ENCODE peak calls at places on chromosomes 16 and 17, in seven cellular contexts. L is fibroblast of lung; U is H9; E is aorta; V is CD4-positive, alpha-beta T cell; X is heart right ventricle; N is GM23248. W is an unnamed sample. For H3K27me3, the result is how much of the 10 kb centered on the place peaks cover.

GRCh38 chr17:13182854-13183253 is 165.0 kb upstream of the ELAC2 start:
- DNase-seq in V (no peak), L (no peak), U (peak), N (no peak), X (no peak), E (no peak), W (no peak)

GRCh38 chr17:43814026-43814425 is 18.9 kb downstream of the MPP3 start:
- DNase-seq in N (no peak), E (no peak), X (no peak), U (peak), V (no peak), L (no peak), W (no peak)

GRCh38 chr17:70107441-70107840 is 32.4 kb downstream of the KCNJ16 start:
- DNase-seq in E (no peak), N (peak), L (no peak), X (no peak), U (no peak), V (no peak), W (no peak)

GRCh38 chr17:42288078-42288984 is at the start of gene STAT5A:
- DNase-seq in E (peak), X (peak), L (peak), N (peak), U (peak), V (peak), W (peak)

GRCh38 chr16:20901068-20901440 is 483 bp downstream of the LYRM1 start:
- DNase-seq in U (no peak), N (no peak), V (no peak), E (no peak), L (no peak), X (no peak), W (no peak)

GRCh38 chr16:11232302-11232851 is 23.6 kb downstream of the SOCS1 start:
- DNase-seq in U (no peak), E (no peak), L (no peak), V (no peak), N (no peak), X (no peak), W (no peak)

GRCh38 chr17:36697907-36698526 is 96.6 kb downstream of the MRM1 start:
- DNase-seq in L (no peak), X (no peak), E (no peak), U (no peak), N (no peak), V (no peak), W (no peak)

GRCh38 chr16:84712801-84713775 is 13.3 kb downstream of the USP10 start:
- DNase-seq in N (no peak), X (no peak), L (no peak), E (no peak), V (no peak), U (no peak), W (no peak)

GRCh38 chr16:50548659-50549560 is 714 bp downstream of the NKD1 start:
- DNase-seq in L (no peak), E (no peak), V (no peak), X (no peak), U (no peak), N (peak), W (no peak)

GRCh38 chr16:19348578-19349315 is 63.2 kb downstream of the CLEC19A start:
- DNase-seq in V (no peak), E (no peak), L (no peak), X (no peak), U (peak), N (peak), W (no peak)

GRCh38 chr17:1002771-1003555 is 6.0 kb downstream of the TIMM22 start:
- DNase-seq in X (no peak), L (peak), U (no peak), V (no peak), N (peak), E (no peak), W (no peak)

GRCh38 chr16:28166394-28167208 is 45.2 kb downstream of the XPO6 start:
- DNase-seq in V (no peak), N (peak), X (no peak), E (no peak), L (no peak), U (no peak), W (no peak)

GRCh38 chr16:12027091-12027490 is 50.6 kb downstream of the SNX29 start:
- DNase-seq in X (no peak), N (no peak), U (peak), V (no peak), E (no peak), L (no peak), W (no peak)

GRCh38 chr16:85395207-85395912 is 217.8 kb upstream of the GSE1 start:
- DNase-seq in X (peak), V (no peak), U (no peak), L (peak), N (peak), E (peak), W (peak)

GRCh38 chr17:17824119-17824779 is 12.5 kb downstream of the SREBF1 start:
- DNase-seq in X (no peak), E (no peak), U (no peak), V (no peak), L (no peak), N (no peak), W (no peak)

GRCh38 chr16:81737885-81738536 is 41.1 kb upstream of the PLCG2 start:
- DNase-seq in N (peak), U (peak), E (peak), X (peak), L (peak), V (peak), W (peak)

GRCh38 chr17:71505200-71505599 is 615.6 kb upstream of the SOX9 start:
- DNase-seq in E (no peak), L (no peak), U (no peak), N (peak), X (no peak), V (no peak), W (no peak)

GRCh38 chr16:81384006-81384405 is 60.6 kb upstream of the CMIP start:
- DNase-seq in L (no peak), N (no peak), E (no peak), X (no peak), U (no peak), V (no peak), W (no peak)

GRCh38 chr17:82863941-82864720 is 24.3 kb upstream of the ZNF750 start:
- DNase-seq in U (no peak), N (peak), X (no peak), V (peak), L (peak), E (no peak), W (no peak)

GRCh38 chr17:57511475-57512123 is 233.5 kb downstream of the CCDC182 start:
- DNase-seq in L (no peak), X (no peak), E (no peak), U (no peak), V (no peak), N (no peak), W (no peak)

GRCh38 chr16:68360547-68360946 is 49.7 kb downstream of the PRMT7 start:
- DNase-seq in U (no peak), L (no peak), N (no peak), X (no peak), V (no peak), E (no peak), W (no peak)

GRCh38 chr17:3796110-3796821 is 4.7 kb downstream of the ITGAE start:
- DNase-seq in N (no peak), X (no peak), E (no peak), U (no peak), V (peak), L (no peak), W (no peak)

GRCh38 chr16:89855301-89855945 is 18.0 kb upstream of the TCF25 start:
- DNase-seq in V (no peak), L (no peak), X (no peak), U (no peak), N (no peak), E (no peak), W (no peak)

GRCh38 chr16:11233727-11234376 is 22.2 kb downstream of the SOCS1 start:
- DNase-seq in X (no peak), E (no peak), L (no peak), U (peak), N (no peak), V (peak), W (no peak)

GRCh38 chr16:69930117-69930776 is 20.9 kb upstream of the CLEC18A start:
- DNase-seq in N (peak), L (peak), U (peak), V (peak), X (peak), E (peak), W (peak)

GRCh38 chr17:79979201-79979840 is 56.4 kb downstream of the TBC1D16 start:
- DNase-seq in L (no peak), U (peak), N (no peak), X (no peak), V (no peak), E (peak), W (no peak)

GRCh38 chr17:80704894-80705293 is 160.3 kb downstream of the RPTOR start:
- DNase-seq in L (no peak), V (no peak), U (no peak), X (no peak), N (no peak), E (no peak), W (no peak)

GRCh38 chr17:45428050-45428953 is 4.4 kb downstream of the ARHGAP27 start:
- DNase-seq in L (peak), U (peak), E (peak), V (peak), X (peak), N (peak), W (peak)

GRCh38 chr17:39568710-39569109 is 39.0 kb downstream of the NEUROD2 start:
- DNase-seq in E (no peak), L (no peak), U (no peak), N (no peak), X (no peak), V (no peak), W (no peak)

GRCh38 chr16:21057875-21058274 is 92.8 kb downstream of the DNAH3 start:
- DNase-seq in E (no peak), U (no peak), V (no peak), X (no peak), L (no peak), N (no peak), W (no peak)

GRCh38 chr17:80219013-80219776 is 938 bp downstream of the SGSH start:
- DNase-seq in N (peak), U (peak), V (peak), X (peak), L (peak), E (peak), W (peak)

GRCh38 chr17:75535119-75535537 is 9.6 kb downstream of the LLGL2 start:
- DNase-seq in N (no peak), E (no peak), U (no peak), V (peak), X (no peak), L (no peak), W (no peak)

GRCh38 chr17:57135026-57135747 is 50.1 kb downstream of the AKAP1 start:
- DNase-seq in N (no peak), E (no peak), U (no peak), L (no peak), X (no peak), V (no peak), W (no peak)

GRCh38 chr16:35173295-35173694 is 1713.9 kb downstream of the TP53TG3F start:
- DNase-seq in L (no peak), N (no peak), E (no peak), U (no peak), X (no peak), V (no peak), W (no peak)

GRCh38 chr17:41740506-41740905 is 6.1 kb upstream of the HAP1 start:
- DNase-seq in U (no peak), L (no peak), V (no peak), X (no peak), N (no peak), E (no peak), W (no peak)

GRCh38 chr17:73156887-73157870 is 7.6 kb upstream of the SSTR2 start:
- DNase-seq in E (no peak), V (no peak), U (no peak), N (no peak), X (no peak), L (no peak), W (no peak)

GRCh38 chr17:20203761-20204263 is 194.7 kb downstream of the SPECC1 start:
- DNase-seq in U (no peak), E (no peak), V (no peak), L (no peak), N (peak), X (no peak), W (no peak)

GRCh38 chr17:16091773-16092172 is 92.1 kb downstream of the TTC19 start:
- DNase-seq in X (no peak), N (no peak), V (no peak), U (no peak), L (no peak), E (no peak), W (no peak)

GRCh38 chr16:86893513-86893912 is 315.2 kb downstream of the FOXL1 start:
- DNase-seq in N (no peak), E (peak), U (no peak), X (no peak), L (no peak), V (no peak), W (no peak)
- H3K27me3 ChIP-seq in N (half or more), E (under half), U (under half), X (under half), L (under half), V (under half), W (under half)

GRCh38 chr17:55672585-55673501 is 49.8 kb downstream of the TMEM100 start:
- DNase-seq in U (no peak), E (no peak), L (peak), V (no peak), X (no peak), N (peak), W (no peak)

GRCh38 chr17:55666810-55667209 is 55.9 kb downstream of the TMEM100 start:
- DNase-seq in N (no peak), L (no peak), U (no peak), V (no peak), E (no peak), X (no peak), W (no peak)

GRCh38 chr17:55663395-55663794 is 59.3 kb downstream of the TMEM100 start:
- DNase-seq in V (no peak), N (no peak), U (no peak), X (no peak), L (no peak), E (no peak), W (no peak)

GRCh38 chr17:55664287-55664686 is 58.4 kb downstream of the TMEM100 start:
- DNase-seq in L (no peak), V (no peak), X (no peak), E (no peak), N (no peak), U (no peak), W (no peak)

GRCh38 chr17:55668581-55668980 is 54.1 kb downstream of the TMEM100 start:
- DNase-seq in X (no peak), V (no peak), U (no peak), N (no peak), E (no peak), L (no peak), W (no peak)
- H3K27ac ChIP-seq in X (no peak), V (no peak), U (no peak), N (no peak), E (no peak), L (no peak), W (no peak)

GRCh38 chr16:1152651-1153259 is at the start of gene CACNA1H:
- DNase-seq in U (peak), L (no peak), X (peak), V (peak), E (no peak), N (peak), W (peak)
- H3K27me3 ChIP-seq in U (under half), L (under half), X (half or more), V (under half), E (under half), N (under half), W (half or more)

DNA sequence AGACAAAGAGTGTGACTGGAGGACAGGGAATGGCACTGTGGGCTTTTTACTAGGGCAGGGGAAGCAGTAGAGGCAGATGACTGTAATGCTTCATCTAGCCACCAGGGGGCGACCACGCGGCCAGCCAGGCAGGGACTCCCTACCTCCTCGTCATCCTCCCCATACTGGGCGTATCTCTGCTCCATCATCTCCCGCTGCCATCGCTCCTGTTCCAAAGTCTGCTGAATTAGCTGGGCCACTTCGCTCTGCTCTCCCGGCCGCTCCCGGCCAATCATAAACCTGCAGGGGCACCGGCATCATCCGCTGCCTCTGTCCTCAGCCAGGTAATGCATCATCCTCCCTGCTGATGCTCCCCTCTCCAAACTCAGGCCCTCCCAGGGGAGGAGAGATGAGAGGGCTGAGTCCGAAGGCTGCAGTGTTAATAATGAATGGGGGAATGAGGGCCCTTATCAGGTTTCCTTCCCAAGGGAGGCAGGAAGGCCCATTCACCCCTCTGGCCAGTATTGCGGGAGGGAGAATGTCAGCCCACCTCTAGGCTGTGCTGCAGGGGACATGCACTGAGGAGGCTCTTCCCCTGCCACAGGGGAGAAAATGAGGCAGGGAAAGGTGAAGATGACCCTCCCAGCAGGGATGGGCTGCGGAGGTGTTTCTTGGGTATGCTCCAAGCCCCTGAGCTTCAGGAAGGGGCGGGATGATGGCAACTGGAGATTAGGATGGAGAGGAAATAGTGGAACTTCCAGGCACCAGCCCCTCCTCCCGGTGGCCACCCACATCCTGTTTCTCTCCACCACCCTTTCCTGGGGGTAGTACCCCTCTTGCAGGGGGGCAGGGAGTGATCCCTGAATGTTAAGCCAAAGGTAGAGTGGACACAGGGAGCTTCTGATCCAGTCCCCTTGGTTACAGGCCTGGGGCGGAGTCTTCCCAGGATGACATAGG is 10.3 kb upstream of the SAMD14 start:
- DNase-seq in X (peak), E (peak), V (peak), L (peak), N (peak), U (peak), W (peak)
- H3K27ac ChIP-seq in X (peak), E (no peak), V (no peak), L (peak), N (no peak), U (no peak), W (peak)

DNA sequence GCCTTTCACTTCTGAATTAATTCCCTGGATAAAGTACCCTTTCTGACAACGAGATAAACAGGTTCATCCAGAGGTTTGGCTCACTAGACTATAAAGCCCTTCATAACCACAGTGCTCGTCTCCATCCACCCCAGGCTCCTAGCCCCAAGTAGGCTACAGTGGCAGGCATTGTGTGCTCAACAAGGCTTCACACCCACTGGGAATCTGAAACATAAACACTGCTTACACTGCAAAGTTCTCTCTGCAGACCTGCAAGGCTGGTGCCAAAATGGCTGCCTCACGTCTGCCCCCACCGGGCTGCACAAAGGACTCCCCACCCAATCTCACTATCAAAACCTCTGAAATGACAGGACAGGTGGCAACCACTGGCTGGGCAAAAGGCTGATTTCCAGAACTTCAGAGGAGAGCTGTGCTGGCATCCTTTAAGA is 5.1 kb upstream of the HLF start:
- DNase-seq in L (no peak), X (no peak), V (no peak), N (no peak), U (no peak), E (no peak), W (no peak)
- H3K27me3 ChIP-seq in L (under half), X (under half), V (under half), N (under half), U (under half), E (under half), W (under half)

DNA sequence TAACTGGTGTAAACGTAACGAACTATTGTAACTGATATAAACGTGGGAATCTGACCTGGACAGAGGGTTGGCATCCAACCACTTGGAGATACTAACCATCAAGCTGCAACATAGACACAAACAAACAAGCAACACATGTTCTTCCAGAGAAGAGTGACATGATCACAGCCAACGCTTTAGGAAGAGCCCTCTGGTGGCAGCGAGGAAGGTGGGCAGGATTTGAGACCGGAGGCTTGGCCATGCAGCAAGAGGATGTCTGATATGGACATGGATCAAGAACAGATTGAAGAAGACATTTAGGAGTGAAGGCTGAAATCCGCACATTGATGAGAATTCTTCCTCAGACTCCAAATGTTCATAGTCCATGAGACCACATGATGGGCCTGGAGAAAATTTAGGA is 40.3 kb upstream of the TNRC6A start:
- DNase-seq in N (peak), X (no peak), E (no peak), V (no peak), U (peak), L (peak), W (no peak)
- H3K27ac ChIP-seq in N (no peak), X (no peak), E (no peak), V (no peak), U (no peak), L (no peak), W (no peak)

GRCh38 chr16:88545781-88546180 is 24.4 kb upstream of the ZC3H18 start:
- DNase-seq in E (no peak), L (no peak), X (no peak), U (no peak), N (no peak), V (no peak), W (no peak)
- H3K27me3 ChIP-seq in E (under half), L (under half), X (under half), U (under half), N (under half), V (under half), W (half or more)